ENCODE peak calls at places on chromosomes 1 and 21, in five cellular contexts. Q, G, N, S and J are unnamed samples.

GRCh38 chr21:26795866-26796329 is 49.3 kb downstream of the ADAMTS1 start:
- DNase-seq in Q (peak), G (no peak), N (no peak), S (peak), J (no peak)

GRCh38 chr1:76690784-76691183 is 176.5 kb upstream of the ST6GALNAC5 start:
- DNase-seq in Q (no peak), G (no peak), N (no peak), S (peak), J (no peak)

GRCh38 chr1:16625497-16626408 is 12.4 kb upstream of the NBPF1 start:
- DNase-seq in Q (no peak), G (peak), N (no peak), S (no peak), J (peak)

GRCh38 chr1:93338426-93338825 is 7.3 kb upstream of the DR1 start:
- DNase-seq in Q (peak), G (no peak), N (no peak), S (peak), J (no peak)

GRCh38 chr1:147246910-147247655 is 4.6 kb downstream of the CHD1L start:
- DNase-seq in Q (no peak), G (no peak), N (no peak), S (no peak), J (no peak)

GRCh38 chr1:189149547-189150375 is 1327.9 kb downstream of the BRINP3 start:
- DNase-seq in Q (no peak), G (peak), N (no peak), S (no peak), J (peak)

GRCh38 chr1:40396420-40396819 is 22.9 kb downstream of the SMAP2 start:
- DNase-seq in Q (no peak), G (no peak), N (no peak), S (no peak), J (no peak)

GRCh38 chr1:118333601-118334241 is 148.7 kb upstream of the SPAG17 start:
- DNase-seq in Q (no peak), G (no peak), N (no peak), S (no peak), J (no peak)

GRCh38 chr1:232988572-232989040 is 38.2 kb downstream of the NTPCR start:
- DNase-seq in Q (peak), G (no peak), N (no peak), S (peak), J (no peak)

GRCh38 chr1:151831605-151832004 is at the start of gene RORC:
- DNase-seq in Q (no peak), G (no peak), N (no peak), S (no peak), J (no peak)

GRCh38 chr1:116711061-116711582 is 43.1 kb upstream of the CD2 start:
- DNase-seq in Q (no peak), G (peak), N (no peak), S (no peak), J (no peak)

GRCh38 chr1:50774759-50775351 is 185.2 kb downstream of the FAF1 start:
- DNase-seq in Q (peak), G (no peak), N (peak), S (peak), J (no peak)

GRCh38 chr1:36207339-36207738 is 16.9 kb upstream of the THRAP3 start:
- DNase-seq in Q (peak), G (peak), N (no peak), S (no peak), J (peak)

GRCh38 chr1:236417325-236417724 is 23.2 kb downstream of the EDARADD start:
- DNase-seq in Q (no peak), G (no peak), N (no peak), S (no peak), J (no peak)

GRCh38 chr1:184823080-184823479 is 68.4 kb upstream of the EDEM3 start:
- DNase-seq in Q (peak), G (no peak), N (peak), S (no peak), J (no peak)

GRCh38 chr1:61131716-61132115 is 49.4 kb downstream of the NFIA start:
- DNase-seq in Q (peak), G (no peak), N (no peak), S (no peak), J (no peak)

GRCh38 chr1:86453664-86454063 is 15.1 kb upstream of the CLCA1 start:
- DNase-seq in Q (no peak), G (no peak), N (no peak), S (no peak), J (no peak)

GRCh38 chr1:17137441-17137840 is 18.2 kb upstream of the PADI2 start:
- DNase-seq in Q (no peak), G (no peak), N (no peak), S (peak), J (no peak)

GRCh38 chr21:39082656-39083376 is 100.4 kb downstream of the PSMG1 start:
- DNase-seq in Q (no peak), G (peak), N (no peak), S (peak), J (no peak)

GRCh38 chr1:18946550-18947381 is 9.7 kb downstream of the IFFO2 start:
- DNase-seq in Q (no peak), G (no peak), N (no peak), S (peak), J (no peak)

GRCh38 chr1:205477759-205478247 is 22.0 kb upstream of the BLACAT1 start:
- DNase-seq in Q (peak), G (no peak), N (no peak), S (no peak), J (no peak)

DNA sequence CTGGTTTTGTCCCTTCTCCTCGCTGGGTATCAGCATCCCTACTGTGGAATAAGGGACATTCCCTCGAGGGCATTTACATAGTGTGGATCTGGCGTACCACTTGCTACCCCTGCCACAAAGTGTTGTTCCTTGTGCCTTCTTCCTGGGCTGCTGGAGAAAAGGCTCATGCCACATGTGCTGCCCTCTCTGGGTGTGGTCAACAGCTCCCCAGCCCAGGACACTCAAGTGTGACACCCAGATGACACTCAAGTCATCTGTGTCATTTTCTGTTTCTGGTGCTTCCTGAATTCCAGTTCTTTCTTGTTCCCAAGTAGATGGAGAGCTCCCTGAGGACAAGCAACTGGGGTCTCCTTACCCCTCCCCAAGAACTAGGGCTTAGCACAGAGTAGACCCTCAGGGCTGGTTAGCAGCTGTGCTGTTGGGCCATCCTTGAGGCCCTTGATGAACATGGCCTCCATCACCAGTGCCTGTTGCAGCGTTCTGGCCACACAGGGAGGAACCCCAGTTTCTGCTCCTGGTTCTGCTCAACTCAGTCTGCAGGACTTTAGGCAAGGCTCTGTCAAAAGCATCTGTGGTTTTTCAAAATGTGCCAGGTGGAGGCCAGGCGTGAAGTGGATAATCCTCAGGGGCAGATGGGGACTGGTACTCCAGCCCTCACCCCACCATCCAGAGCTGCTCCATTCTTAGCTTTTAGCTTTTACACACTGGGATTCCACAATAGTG is 49.1 kb upstream of the CLIC4 start:
- DNase-seq in Q (no peak), G (no peak), N (no peak), S (no peak), J (no peak)
- H4K8ac ChIP-seq in Q (no peak), G (no peak), N (no peak), S (no peak), J (no peak)

DNA sequence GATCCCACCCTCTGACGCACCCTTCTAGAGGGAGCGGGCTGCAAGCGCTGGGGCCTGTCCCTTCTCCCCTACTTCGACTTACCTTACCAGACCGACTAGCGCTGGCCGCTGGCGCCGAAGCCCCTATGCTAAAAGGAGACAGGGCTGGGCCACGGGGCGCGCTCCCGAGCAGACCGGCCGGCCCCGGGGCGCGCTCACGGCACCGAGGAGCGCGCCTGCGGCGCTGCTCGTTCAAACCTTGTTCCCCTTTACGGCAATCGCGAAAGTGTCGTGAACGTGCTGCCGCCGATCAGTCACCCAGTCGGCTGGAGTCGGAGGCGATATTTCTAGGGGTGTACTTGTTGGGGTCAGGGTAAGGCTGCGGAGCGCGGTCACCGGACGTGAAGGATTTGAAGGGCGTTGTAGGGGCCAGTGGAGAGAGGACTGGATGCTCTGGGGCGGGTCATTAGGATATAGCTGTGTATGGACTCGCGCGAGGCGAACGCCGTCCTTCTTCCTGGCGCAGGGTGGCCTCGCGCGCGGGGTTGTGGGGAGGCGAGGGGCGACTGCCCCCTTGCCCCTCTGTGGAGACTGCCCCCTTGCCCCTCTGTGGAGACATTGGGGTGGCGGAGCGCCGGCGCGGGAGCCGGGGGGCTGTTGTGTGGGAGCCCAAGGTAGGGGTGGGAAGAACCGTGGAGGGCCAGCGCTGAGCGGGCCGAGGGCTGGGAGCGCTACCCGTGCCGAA is at the start of the genes CEPT1 and DRAM2:
- DNase-seq in Q (peak), G (peak), N (peak), S (peak), J (peak)
- H3K14ac ChIP-seq in Q (peak), G (peak), N (no peak), S (peak), J (no peak)

GRCh38 chr21:42235593-42235992 is 16.7 kb downstream of the ABCG1 start:
- DNase-seq in Q (no peak), G (no peak), N (no peak), S (peak), J (no peak)

GRCh38 chr21:42234464-42235241 is 15.7 kb downstream of the ABCG1 start:
- DNase-seq in Q (peak), G (peak), N (peak), S (peak), J (no peak)

GRCh38 chr21:42232176-42232825 is 13.4 kb downstream of the ABCG1 start:
- DNase-seq in Q (no peak), G (no peak), N (no peak), S (no peak), J (no peak)

GRCh38 chr21:42233067-42233981 is 14.4 kb downstream of the ABCG1 start:
- DNase-seq in Q (peak), G (peak), N (no peak), S (peak), J (no peak)

DNA sequence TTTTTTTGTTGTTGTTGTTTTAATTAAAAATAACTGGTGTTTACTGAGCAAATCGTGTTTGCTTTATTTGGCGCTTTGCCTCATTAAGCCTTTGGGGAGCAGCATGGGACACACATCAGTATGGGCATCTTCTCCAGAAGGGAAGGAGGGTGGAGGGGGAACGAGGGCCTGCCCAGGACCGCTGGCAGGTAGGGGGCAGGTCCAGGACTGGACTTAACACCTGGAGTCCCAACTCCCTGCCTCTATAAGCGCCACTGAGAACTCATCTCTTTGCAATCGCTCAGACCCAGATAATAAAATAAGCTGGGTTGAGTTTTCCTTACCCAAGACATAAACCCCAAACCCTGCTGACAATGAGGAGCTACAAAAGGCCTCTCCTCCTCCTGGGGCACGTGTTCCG is 15.1 kb downstream of the ABCG1 start:
- DNase-seq in Q (no peak), G (no peak), N (no peak), S (no peak), J (no peak)
- H4K8ac ChIP-seq in Q (peak), G (no peak), N (peak), S (no peak), J (peak)

DNA sequence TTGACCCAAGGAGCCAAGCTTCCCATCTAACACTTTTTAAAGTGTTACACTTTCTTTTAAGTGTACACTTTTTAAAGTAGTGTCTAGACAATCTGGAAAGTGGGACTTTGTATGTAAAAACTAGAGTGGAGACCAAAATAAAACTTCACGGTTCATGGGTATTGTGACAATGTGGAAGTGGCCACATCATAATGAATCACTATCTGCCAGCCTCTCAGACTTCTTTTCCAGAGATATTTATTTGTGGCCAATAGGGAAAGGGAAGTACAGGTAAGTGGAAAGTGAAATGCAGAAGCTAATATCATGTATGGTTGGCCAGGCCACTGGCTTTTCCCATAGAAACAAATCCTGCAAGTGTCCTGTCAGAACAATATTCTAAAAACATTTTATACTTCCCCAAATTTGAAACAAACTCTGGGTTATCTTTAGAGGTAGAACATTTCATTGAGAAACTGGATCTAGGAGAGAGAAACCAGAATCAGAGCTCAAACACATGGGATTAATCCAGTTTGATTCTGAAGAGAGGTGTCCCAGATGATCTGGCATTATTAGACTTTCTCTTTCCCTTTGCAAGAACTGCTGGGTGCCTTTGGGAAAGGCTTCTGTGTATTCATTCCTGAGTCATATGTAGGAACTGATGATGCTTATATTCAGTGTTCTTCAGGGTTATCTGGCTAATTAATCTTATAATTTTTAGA is 2.0 kb downstream of the TNFSF18 start:
- DNase-seq in Q (peak), G (no peak), N (no peak), S (no peak), J (no peak)
- H3K14ac ChIP-seq in Q (no peak), G (no peak), N (no peak), S (no peak), J (no peak)

GRCh38 chr21:32184485-32184884 is 94.4 kb downstream of the MIS18A start:
- DNase-seq in Q (no peak), G (peak), N (no peak), S (no peak), J (no peak)
- H4K8ac ChIP-seq in Q (no peak), G (no peak), N (no peak), S (no peak), J (peak)

DNA sequence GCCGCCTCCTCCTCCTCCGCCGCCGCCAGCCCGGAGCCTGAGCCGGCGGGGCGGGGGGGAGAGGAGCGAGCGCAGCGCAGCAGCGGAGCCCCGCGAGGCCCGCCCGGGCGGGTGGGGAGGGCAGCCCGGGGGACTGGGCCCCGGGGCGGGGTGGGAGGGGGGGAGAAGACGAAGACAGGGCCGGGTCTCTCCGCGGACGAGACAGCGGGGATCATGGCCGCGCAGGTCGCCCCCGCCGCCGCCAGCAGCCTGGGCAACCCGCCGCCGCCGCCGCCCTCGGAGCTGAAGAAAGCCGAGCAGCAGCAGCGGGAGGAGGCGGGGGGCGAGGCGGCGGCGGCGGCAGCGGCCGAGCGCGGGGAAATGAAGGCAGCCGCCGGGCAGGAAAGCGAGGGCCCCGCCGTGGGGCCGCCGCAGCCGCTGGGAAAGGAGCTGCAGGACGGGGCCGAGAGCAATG is 403 bp downstream of the ARID1A start:
- DNase-seq in Q (no peak), G (no peak), N (no peak), S (peak), J (no peak)
- H3K14ac ChIP-seq in Q (no peak), G (peak), N (no peak), S (peak), J (no peak)

DNA sequence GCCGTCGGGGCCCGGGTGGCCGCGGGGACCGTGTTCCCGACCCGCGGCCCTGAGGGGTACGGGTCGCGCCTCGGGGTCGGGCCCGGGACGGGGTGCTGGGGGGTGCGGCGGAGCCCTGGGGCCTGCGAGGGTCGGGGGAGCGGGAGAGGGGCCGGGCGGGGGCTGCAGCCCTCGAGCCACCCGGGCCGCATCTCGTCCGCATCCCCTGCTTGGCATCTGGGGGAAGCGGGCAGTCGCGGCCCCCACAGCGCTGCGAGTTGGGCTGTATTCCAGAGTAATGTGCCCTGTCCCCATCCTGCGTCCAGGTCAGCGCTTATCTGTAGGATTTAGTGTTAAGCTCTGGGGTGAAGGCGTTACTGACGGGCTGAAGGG is 416 bp downstream of the RER1 start:
- DNase-seq in Q (no peak), G (no peak), N (no peak), S (peak), J (no peak)
- H4K8ac ChIP-seq in Q (peak), G (no peak), N (peak), S (peak), J (no peak)

GRCh38 chr1:26786437-26787380 is 1.0 kb upstream of the PIGV start:
- DNase-seq in Q (peak), G (peak), N (no peak), S (peak), J (no peak)
- H3K14ac ChIP-seq in Q (peak), G (peak), N (no peak), S (peak), J (no peak)

DNA sequence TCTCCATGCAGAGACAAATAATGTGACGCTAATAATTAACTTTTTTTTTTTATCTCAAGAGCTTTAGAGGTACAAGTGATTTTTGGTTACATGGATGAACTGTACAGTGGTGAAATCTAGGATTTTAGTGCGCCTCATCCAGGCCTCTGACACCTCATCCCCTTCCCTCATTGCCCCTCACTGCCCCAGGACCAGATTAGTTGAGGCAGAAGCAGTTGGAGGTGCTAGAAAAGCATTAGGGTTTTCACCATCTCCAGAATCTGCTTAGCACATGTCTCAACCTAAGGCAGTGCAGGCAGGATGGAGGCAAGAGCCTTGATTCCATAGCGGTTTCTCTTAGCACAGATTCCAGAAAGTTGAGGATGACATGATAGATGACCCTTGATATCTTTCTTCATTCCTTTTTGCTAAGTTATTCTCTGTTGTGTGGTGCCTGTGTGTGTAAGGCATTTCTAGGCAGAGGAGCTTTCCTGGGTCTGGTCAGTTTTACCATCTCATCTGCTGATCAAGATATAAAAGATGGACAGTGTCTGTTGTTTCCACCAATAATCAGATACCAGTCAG is 16.3 kb upstream of the IL10 start:
- DNase-seq in Q (no peak), G (no peak), N (no peak), S (peak), J (no peak)
- H4K8ac ChIP-seq in Q (no peak), G (no peak), N (no peak), S (no peak), J (no peak)